ENCODE peak calls at places on chromosome 18, in seven cellular contexts. G is left lobe of liver, Y is NCI-H748 treated with DMSO at 0.1 percent for 48 hours, D is immature natural killer cell, B is H54, E is NCI-H1694 treated with DMSO at 0.1 percent for 48 hours, V is cardiac muscle cell. W is an unnamed sample.
A peak's percentile ranks its signal among the peaks of the same experiment; 100 is the strongest.

GRCh38 chr18:48821251-48821590 is 129.5 kb downstream of the SMAD7 start:
- DNase-seq in G (no peak), Y (no peak), D (no peak), B (no peak), E (no peak), V (no peak), W (no peak)

GRCh38 chr18:68960355-68960754 is 162.5 kb downstream of the CCDC102B start:
- DNase-seq in G (no peak), Y (no peak), D (no peak), B (no peak), E (no peak), V (peak; percentile 47), W (no peak)

GRCh38 chr18:13018379-13018778 is 27.2 kb downstream of the CEP192 start:
- DNase-seq in G (no peak), Y (no peak), D (no peak), B (no peak), E (no peak), V (no peak), W (no peak)

GRCh38 chr18:56062931-56063330 is 474.9 kb upstream of the TCF4 start:
- DNase-seq in G (no peak), Y (no peak), D (no peak), B (no peak), E (no peak), V (no peak), W (no peak)

GRCh38 chr18:49024808-49025361 is 74.1 kb upstream of the SMAD7 start:
- DNase-seq in G (no peak), Y (no peak), D (no peak), B (no peak), E (no peak), V (no peak), W (no peak)

GRCh38 chr18:65768379-65768778 is 17.6 kb downstream of the CDH7 start:
- DNase-seq in G (no peak), Y (no peak), D (no peak), B (no peak), E (no peak), V (no peak), W (no peak)

GRCh38 chr18:58009166-58009565 is 34.9 kb upstream of the NEDD4L start:
- DNase-seq in G (no peak), Y (no peak), D (no peak), B (no peak), E (no peak), V (peak; percentile 46), W (no peak)

GRCh38 chr18:9120796-9121195 is 15.8 kb upstream of the ANKRD12 start:
- DNase-seq in G (no peak), Y (no peak), D (peak; percentile 28), B (no peak), E (no peak), V (no peak), W (no peak)

GRCh38 chr18:46344416-46345180 is 240.4 kb downstream of the HAUS1 start:
- DNase-seq in G (no peak), Y (no peak), D (no peak), B (no peak), E (no peak), V (no peak), W (no peak)

GRCh38 chr18:8615397-8616025 is 6.3 kb downstream of the RAB12 start:
- DNase-seq in G (no peak), Y (no peak), D (no peak), B (peak; percentile 83), E (peak; percentile 93), V (peak; percentile 92), W (no peak)

GRCh38 chr18:5625076-5625475 is 81.3 kb upstream of the EPB41L3 start:
- DNase-seq in G (no peak), Y (no peak), D (no peak), B (no peak), E (no peak), V (no peak), W (no peak)

GRCh38 chr18:45588284-45588683 is 27.0 kb upstream of the SLC14A2 start:
- DNase-seq in G (no peak), Y (no peak), D (no peak), B (no peak), E (no peak), V (peak; percentile 36), W (no peak)

GRCh38 chr18:76453057-76453561 is 41.9 kb downstream of the ZNF516 start:
- DNase-seq in G (no peak), Y (no peak), D (no peak), B (no peak), E (no peak), V (no peak), W (no peak)

GRCh38 chr18:51391215-51391614 is 193.7 kb upstream of the MEX3C start:
- DNase-seq in G (no peak), Y (no peak), D (no peak), B (no peak), E (no peak), V (no peak), W (no peak)

GRCh38 chr18:27843783-27844415 is 333.0 kb downstream of the CDH2 start:
- DNase-seq in G (no peak), Y (no peak), D (no peak), B (no peak), E (no peak), V (peak; percentile 66), W (no peak)

GRCh38 chr18:67875936-67876335 is 359.4 kb upstream of the DSEL start:
- DNase-seq in G (no peak), Y (peak; percentile 39), D (no peak), B (no peak), E (peak; percentile 10), V (no peak), W (no peak)

GRCh38 chr18:12842459-12843380 is 41.3 kb downstream of the PTPN2 start:
- DNase-seq in G (no peak), Y (no peak), D (no peak), B (no peak), E (no peak), V (no peak), W (no peak)

GRCh38 chr18:48004577-48004976 is 74.1 kb upstream of the SMAD2 start:
- DNase-seq in G (no peak), Y (no peak), D (no peak), B (no peak), E (no peak), V (no peak), W (no peak)

GRCh38 chr18:52216104-52216503 is 123.9 kb upstream of the DCC start:
- DNase-seq in G (no peak), Y (no peak), D (no peak), B (no peak), E (no peak), V (no peak), W (no peak)

GRCh38 chr18:37316468-37316867 is 249.1 kb downstream of the CELF4 start:
- DNase-seq in G (no peak), Y (no peak), D (no peak), B (no peak), E (no peak), V (no peak), W (no peak)

GRCh38 chr18:65363911-65364632 is 386.7 kb upstream of the CDH7 start:
- DNase-seq in G (no peak), Y (no peak), D (no peak), B (no peak), E (no peak), V (no peak), W (no peak)

GRCh38 chr18:37294951-37295350 is 270.6 kb downstream of the CELF4 start:
- DNase-seq in G (no peak), Y (no peak), D (no peak), B (peak; percentile 21), E (peak; percentile 29), V (peak; percentile 52), W (peak; percentile 39)